ENCODE peak calls at places on chromosomes 7 and 10, in seven cellular contexts. N is spleen, I is IMR-90, O is GM20000, U is lower leg skin, S is mesothelial cell of epicardium, T is cardiac muscle cell. E is an unnamed sample.

GRCh38 chr10:72274730-72275350 is 1.1 kb downstream of the DDIT4 start:
- DNase-seq in N (peak; percentile 94), I (peak; percentile 59), O (peak; percentile 49), U (peak; percentile 71), S (no peak), T (peak; percentile 56), E (peak; percentile 47)

GRCh38 chr7:116449950-116450349 is 49.6 kb upstream of the CAV2 start:
- DNase-seq in N (no peak), I (no peak), O (no peak), U (no peak), S (no peak), T (no peak), E (no peak)

GRCh38 chr7:113283861-113284260 is 165.5 kb upstream of the SMIM30 start:
- DNase-seq in N (no peak), I (peak; percentile 79), O (no peak), U (no peak), S (no peak), T (no peak), E (no peak)

GRCh38 chr7:79774150-79774549 is 320.7 kb upstream of the MAGI2 start:
- DNase-seq in N (no peak), I (peak; percentile 52), O (no peak), U (no peak), S (no peak), T (no peak), E (no peak)

GRCh38 chr7:99375070-99375807 is 709 bp downstream of the ARPC1B start:
- DNase-seq in N (peak; percentile 96), I (peak; percentile 41), O (peak; percentile 87), U (peak; percentile 49), S (no peak), T (peak; percentile 53), E (peak; percentile 59)

GRCh38 chr10:94963901-94964300 is 25.4 kb downstream of the CYP2C9 start:
- DNase-seq in N (no peak), I (peak; percentile 13), O (peak; percentile 6), U (no peak), S (no peak), T (peak; percentile 64), E (peak; percentile 10)

GRCh38 chr10:126243976-126244375 is 144.3 kb downstream of the ADAM12 start:
- DNase-seq in N (no peak), I (peak; percentile 95), O (no peak), U (no peak), S (no peak), T (no peak), E (no peak)

GRCh38 chr10:124336186-124336585 is 82.5 kb downstream of the OAT start:
- DNase-seq in N (no peak), I (no peak), O (no peak), U (no peak), S (no peak), T (no peak), E (no peak)

GRCh38 chr10:86642021-86642420 is 12.3 kb upstream of the OPN4 start:
- DNase-seq in N (no peak), I (no peak), O (no peak), U (no peak), S (no peak), T (no peak), E (no peak)

GRCh38 chr10:13949844-13950542 is 363.2 kb downstream of the PRPF18 start:
- DNase-seq in N (no peak), I (peak; percentile 91), O (no peak), U (no peak), S (no peak), T (no peak), E (no peak)

GRCh38 chr7:66075590-66076458 is at the start of gene ASL:
- DNase-seq in N (peak; percentile 97), I (peak; percentile 86), O (peak; percentile 100), U (peak; percentile 90), S (peak; percentile 83), T (peak; percentile 97), E (peak; percentile 96)
- TF ChIP-seq CTCF in N (no peak), I (no peak), O (no peak), U (no peak), S (no peak), T (peak; percentile 13), E (no peak)

DNA sequence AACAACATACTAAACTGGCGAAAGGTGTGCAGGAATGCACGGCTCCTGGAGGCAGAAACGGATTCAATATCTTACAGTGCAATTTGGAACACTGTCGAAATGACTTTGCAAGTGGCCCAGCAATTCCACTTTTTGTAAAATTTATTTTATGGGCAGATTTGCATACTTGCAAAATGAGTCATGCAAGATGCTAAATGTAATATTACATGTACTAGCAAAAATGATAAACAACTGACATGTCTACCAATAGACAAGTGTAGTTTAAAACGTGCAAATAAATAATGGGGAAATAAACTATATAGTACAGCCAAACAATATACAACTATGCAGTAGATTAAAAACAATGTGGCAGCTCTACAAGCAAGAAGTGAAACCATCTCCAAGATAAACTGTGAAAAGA is 97.7 kb downstream of the ARHGAP12 start:
- DNase-seq in N (no peak), I (peak; percentile 71), O (no peak), U (no peak), S (no peak), T (no peak), E (no peak)
- TF ChIP-seq CTCF in N (no peak), I (no peak), O (no peak), U (no peak), S (no peak), T (no peak), E (no peak)

GRCh38 chr7:66769833-66770512 is 29.4 kb downstream of the RABGEF1 start:
- DNase-seq in N (no peak), I (peak; percentile 74), O (no peak), U (no peak), S (no peak), T (no peak), E (no peak)
- TF ChIP-seq CTCF in N (no peak), I (no peak), O (no peak), U (no peak), S (no peak), T (no peak), E (no peak)

DNA sequence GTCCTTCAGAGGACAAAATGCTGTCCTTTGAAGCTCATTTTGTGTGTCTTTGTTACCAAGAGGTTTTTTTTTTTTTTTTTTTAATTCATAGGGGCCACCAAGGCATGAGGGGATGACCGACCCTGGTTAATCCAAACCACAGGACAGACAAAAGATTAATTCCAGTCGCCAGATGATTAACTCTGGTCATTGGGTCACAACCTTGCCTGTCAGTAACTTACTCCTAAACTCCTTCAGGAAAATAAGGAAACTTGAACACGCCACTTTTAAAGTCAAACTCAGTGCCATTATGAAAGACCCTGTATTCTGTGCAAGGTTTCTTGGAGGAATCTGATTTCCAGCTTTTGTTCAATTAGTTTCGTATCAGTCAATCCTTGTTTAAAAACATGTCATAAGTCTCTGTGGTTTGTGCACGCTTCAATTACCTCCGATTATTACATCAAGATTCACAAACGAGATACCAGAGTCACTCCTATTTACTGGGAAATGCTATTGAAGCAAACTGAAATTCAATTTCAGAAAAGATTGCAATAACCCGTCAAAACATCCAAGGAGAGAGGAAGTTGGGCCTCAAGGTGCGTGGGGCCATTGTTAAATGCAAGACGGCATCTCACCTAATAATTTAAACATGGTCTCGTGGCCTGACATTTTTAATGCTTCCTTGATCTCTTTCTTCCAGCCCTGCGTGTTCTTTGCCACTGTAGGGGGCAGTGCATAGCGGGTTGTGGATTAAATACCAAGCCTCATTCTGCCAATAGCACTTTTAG is 44.0 kb downstream of the NRP1 start:
- DNase-seq in N (no peak), I (no peak), O (no peak), U (no peak), S (no peak), T (no peak), E (no peak)
- TF ChIP-seq CTCF in N (no peak), I (peak; percentile 17), O (no peak), U (no peak), S (no peak), T (no peak), E (no peak)